ENCODE peak calls at places on chromosomes 12 and 14, in seven cellular contexts. S, F, A, I, O, V and E are unnamed samples.

GRCh38 chr12:83140135-83140534 is 453.4 kb downstream of the TMTC2 start:
- DNase-seq in S (no peak), F (no peak), A (no peak), I (no peak), O (no peak), V (no peak), E (no peak)

GRCh38 chr14:101350021-101350420 is 211.3 kb upstream of the DIO3 start:
- DNase-seq in S (no peak), F (no peak), A (no peak), I (no peak), O (no peak), V (no peak), E (no peak)

GRCh38 chr12:132559652-132560420 is 50.5 kb downstream of the LRCOL1 start:
- DNase-seq in S (no peak), F (peak), A (peak), I (no peak), O (peak), V (no peak), E (peak)

GRCh38 chr12:1872448-1872847 is 46.0 kb downstream of the CACNA2D4 start:
- DNase-seq in S (no peak), F (no peak), A (no peak), I (no peak), O (no peak), V (peak), E (no peak)

GRCh38 chr12:8145754-8146415 is 10.9 kb upstream of the ZNF705A start:
- DNase-seq in S (no peak), F (peak), A (peak), I (no peak), O (no peak), V (no peak), E (peak)

GRCh38 chr14:94775082-94775874 is 5.4 kb upstream of the GSC start:
- DNase-seq in S (no peak), F (no peak), A (no peak), I (no peak), O (no peak), V (no peak), E (no peak)

GRCh38 chr14:52951730-52952481 is 1.1 kb upstream of the FERMT2 start:
- DNase-seq in S (no peak), F (no peak), A (peak), I (peak), O (peak), V (peak), E (peak)

GRCh38 chr12:22687677-22688076 is 62.7 kb downstream of the ETNK1 start:
- DNase-seq in S (no peak), F (no peak), A (no peak), I (no peak), O (no peak), V (no peak), E (no peak)

GRCh38 chr12:13229504-13229903 is 33.0 kb downstream of the EMP1 start:
- DNase-seq in S (no peak), F (no peak), A (no peak), I (no peak), O (no peak), V (no peak), E (no peak)

GRCh38 chr12:19431407-19432308 is 7.6 kb upstream of the AEBP2 start:
- DNase-seq in S (no peak), F (no peak), A (no peak), I (peak), O (no peak), V (no peak), E (no peak)

GRCh38 chr12:52903285-52903854 is 1.5 kb downstream of the KRT8 start:
- DNase-seq in S (peak), F (peak), A (peak), I (no peak), O (peak), V (peak), E (peak)

GRCh38 chr12:52906049-52906645 is 1.3 kb upstream of the KRT8 start:
- DNase-seq in S (no peak), F (no peak), A (no peak), I (no peak), O (no peak), V (no peak), E (no peak)

GRCh38 chr12:52901715-52902541 is 2.9 kb downstream of the KRT8 start:
- DNase-seq in S (no peak), F (no peak), A (no peak), I (no peak), O (no peak), V (no peak), E (no peak)

GRCh38 chr12:52900896-52901714 is 3.8 kb downstream of the KRT8 start:
- DNase-seq in S (no peak), F (no peak), A (no peak), I (no peak), O (peak), V (no peak), E (no peak)

DNA sequence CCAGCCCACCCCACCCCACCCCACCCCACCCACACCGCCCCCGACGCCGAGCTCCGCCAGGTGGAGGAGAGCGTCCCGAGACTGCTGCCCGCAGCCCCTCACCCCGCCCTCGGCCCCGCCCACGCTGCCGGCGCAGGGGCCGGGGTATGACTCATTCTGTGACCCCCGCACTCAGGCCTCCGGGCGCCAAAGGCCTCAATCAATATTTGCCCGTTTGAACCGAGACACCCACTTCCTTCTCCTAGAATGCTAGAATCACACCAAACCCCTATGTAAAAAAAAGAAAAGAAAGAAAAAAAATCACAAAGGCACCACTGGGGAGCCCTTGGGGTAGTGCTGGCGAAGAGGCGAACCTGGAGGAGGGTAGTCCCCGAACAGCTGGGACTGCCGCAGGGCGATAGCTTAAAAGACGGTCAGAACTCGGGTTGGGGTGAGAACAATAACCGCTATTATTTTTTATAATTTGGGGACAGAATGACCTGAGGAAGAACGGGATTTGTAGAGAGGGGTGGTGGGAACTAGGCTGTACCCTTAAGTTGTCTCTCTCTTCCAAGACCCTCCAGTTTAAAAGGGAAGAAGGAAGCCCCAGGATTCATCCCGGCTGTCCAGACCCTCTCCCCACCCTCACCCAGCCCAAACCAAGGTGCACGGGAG is 894 bp downstream of the KRT8 start:
- DNase-seq in S (no peak), F (peak), A (no peak), I (no peak), O (peak), V (peak), E (peak)
- H3K4me3 ChIP-seq in S (peak), F (peak), A (no peak), I (no peak), O (peak), V (peak), E (peak)

DNA sequence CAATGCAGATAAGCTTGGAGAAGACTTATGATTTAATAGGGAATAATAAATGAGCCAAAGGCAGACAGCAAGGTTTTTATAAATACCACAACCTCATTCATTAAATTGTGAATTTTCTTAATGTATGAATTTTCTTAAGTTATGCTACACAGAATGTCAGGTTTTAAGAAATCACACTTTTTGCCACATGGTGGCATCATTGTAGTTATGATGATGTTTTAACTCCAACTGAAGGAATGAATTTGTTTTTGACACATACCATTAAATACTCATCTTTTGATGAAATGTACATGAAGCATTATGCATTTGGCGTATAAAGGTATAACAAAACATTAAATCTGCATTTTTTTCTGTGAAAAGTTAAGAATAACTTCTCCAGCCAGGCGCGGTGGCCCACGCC is 524.1 kb upstream of the FBXO33 start:
- DNase-seq in S (no peak), F (no peak), A (no peak), I (no peak), O (no peak), V (no peak), E (no peak)
- TF ChIP-seq CTCF in S (no peak), F (no peak), A (peak), I (no peak), O (peak), V (no peak), E (no peak)

DNA sequence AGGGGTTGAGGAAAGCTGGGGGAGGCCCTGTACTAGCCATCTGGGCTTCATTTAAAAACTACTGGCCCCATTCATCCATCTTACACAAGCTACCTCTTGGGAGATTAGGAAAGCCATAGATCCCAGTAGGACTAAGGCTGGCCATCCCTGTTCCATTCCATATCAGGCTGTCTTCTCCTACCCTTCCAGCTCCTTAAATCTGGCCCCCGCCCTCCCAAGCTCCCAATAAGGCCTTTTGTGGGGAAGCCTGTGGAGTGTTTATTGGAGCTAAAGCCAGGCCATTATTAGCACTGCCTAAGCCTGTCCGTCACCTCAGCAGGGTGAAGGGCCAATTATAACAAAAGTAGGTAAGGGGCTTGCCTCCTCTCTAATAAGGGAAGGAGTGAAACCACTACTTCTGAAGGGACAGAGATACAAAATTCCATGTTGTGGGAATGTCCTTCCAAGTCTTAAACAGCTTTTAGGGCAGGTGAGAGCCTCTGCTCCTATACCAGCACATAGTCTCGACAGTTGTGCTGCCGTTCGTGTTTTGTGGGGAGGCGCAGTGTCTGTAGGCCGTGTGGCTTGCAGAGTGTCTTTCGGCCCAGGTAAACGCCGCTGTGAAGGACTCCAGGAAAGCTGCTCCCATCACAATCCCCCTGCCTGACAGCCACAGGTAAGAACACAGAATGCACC is 3.7 kb downstream of the MYL6 start:
- DNase-seq in S (no peak), F (no peak), A (no peak), I (no peak), O (no peak), V (no peak), E (no peak)
- H3K4me3 ChIP-seq in S (no peak), F (peak), A (no peak), I (no peak), O (no peak), V (no peak), E (no peak)

DNA sequence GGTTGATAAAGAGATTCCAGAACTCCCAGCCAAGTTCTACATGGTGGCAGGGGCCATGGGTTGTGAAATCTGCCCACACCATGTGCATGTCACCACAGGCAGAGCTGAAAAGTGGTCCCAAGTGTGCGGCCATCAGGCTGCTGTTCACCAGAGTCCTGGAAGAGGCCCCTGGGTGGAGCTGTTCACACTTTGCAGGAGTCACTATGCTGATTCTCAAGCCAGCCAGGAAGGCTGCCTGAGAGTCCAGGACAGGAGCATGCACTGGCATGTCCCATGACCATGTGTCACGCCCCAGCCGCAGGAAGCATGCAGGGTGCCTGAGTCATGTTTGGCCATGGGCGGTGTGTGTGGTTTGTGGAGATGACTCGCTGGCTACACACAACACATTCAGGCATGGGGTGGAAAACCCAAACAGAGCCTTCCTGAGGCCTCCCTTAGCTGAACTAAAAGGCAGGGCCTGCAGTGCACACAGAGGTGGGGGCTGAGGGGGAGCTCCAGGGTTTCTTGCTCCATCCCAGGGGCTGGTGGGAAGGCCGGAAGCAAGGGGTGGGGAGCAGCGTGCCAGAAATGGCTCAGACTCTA is 19.5 kb downstream of the ABCB9 start:
- DNase-seq in S (peak), F (peak), A (no peak), I (peak), O (peak), V (no peak), E (peak)
- TF ChIP-seq CTCF in S (no peak), F (peak), A (peak), I (peak), O (peak), V (no peak), E (peak)

GRCh38 chr12:116121453-116121871 is 156.0 kb downstream of the MED13L start:
- DNase-seq in S (no peak), F (no peak), A (no peak), I (no peak), O (no peak), V (no peak), E (no peak)
- H3K4me3 ChIP-seq in S (no peak), F (no peak), A (no peak), I (no peak), O (no peak), V (no peak), E (peak)

DNA sequence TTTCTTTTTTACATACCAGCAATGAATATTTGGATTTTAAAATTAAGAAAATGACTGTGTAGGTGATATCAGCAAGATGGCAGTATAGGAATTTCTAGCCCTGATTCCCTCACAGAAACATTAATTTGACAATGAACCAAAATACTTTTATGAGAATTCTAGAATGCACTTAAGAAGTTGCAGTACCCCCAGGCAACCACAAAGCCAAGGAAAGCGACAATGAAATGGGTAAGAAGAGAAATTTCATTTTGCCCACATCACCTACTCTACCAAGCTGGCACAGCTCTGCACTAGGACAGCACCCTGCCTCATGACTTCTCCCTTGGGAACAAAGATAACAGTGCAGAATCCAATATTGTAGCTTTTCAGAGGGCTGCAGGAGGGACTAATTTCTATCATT is 6.6 kb downstream of the OR9K2 start:
- DNase-seq in S (no peak), F (no peak), A (no peak), I (no peak), O (no peak), V (no peak), E (no peak)
- TF ChIP-seq CTCF in S (no peak), F (no peak), A (no peak), I (no peak), O (no peak), V (no peak), E (peak)